ENCODE peak calls at places on chromosome 20, in four cellular contexts. O, V, Z and T are unnamed samples.

GRCh38 chr20:4875578-4876067 is 125.7 kb downstream of the SLC23A2 start:
- DNase-seq in O (no peak), V (no peak), Z (no peak), T (no peak)

GRCh38 chr20:60484316-60484715 is 526.1 kb downstream of the CDH26 start:
- DNase-seq in O (no peak), V (no peak), Z (no peak), T (no peak)

GRCh38 chr20:25044261-25044560 is 13.7 kb downstream of the ACSS1 start:
- DNase-seq in O (no peak), V (no peak), Z (no peak), T (no peak)

GRCh38 chr20:59483481-59483880 is 120.9 kb upstream of the PHACTR3 start:
- DNase-seq in O (no peak), V (no peak), Z (no peak), T (no peak)

GRCh38 chr20:33995053-33995816 is 1.5 kb downstream of the RALY start:
- DNase-seq in O (no peak), V (no peak), Z (no peak), T (no peak)

GRCh38 chr20:56630086-56630493 is 984 bp downstream of the TFAP2C start:
- DNase-seq in O (peak), V (no peak), Z (no peak), T (no peak)

GRCh38 chr20:51014797-51015722 is 7.8 kb downstream of the KCNG1 start:
- DNase-seq in O (peak), V (peak), Z (no peak), T (no peak)

GRCh38 chr20:44011251-44011940 is 96.7 kb downstream of the TOX2 start:
- DNase-seq in O (no peak), V (no peak), Z (no peak), T (no peak)

GRCh38 chr20:38098952-38099351 is 65.4 kb downstream of the RPRD1B start:
- DNase-seq in O (no peak), V (no peak), Z (no peak), T (no peak)

GRCh38 chr20:62581806-62582205 is 60.5 kb upstream of the SLCO4A1 start:
- DNase-seq in O (no peak), V (no peak), Z (no peak), T (no peak)

GRCh38 chr20:48595495-48596475 is 232.0 kb downstream of the PREX1 start:
- DNase-seq in O (peak), V (no peak), Z (no peak), T (no peak)

GRCh38 chr20:34001378-34001777 is 7.7 kb downstream of the RALY start:
- DNase-seq in O (no peak), V (peak), Z (no peak), T (no peak)

GRCh38 chr20:63057133-63058117 is 50.7 kb upstream of the BHLHE23 start:
- DNase-seq in O (no peak), V (no peak), Z (no peak), T (no peak)

GRCh38 chr20:53454675-53455276 is 138.9 kb downstream of the ZNF217 start:
- DNase-seq in O (no peak), V (no peak), Z (no peak), T (no peak)

GRCh38 chr20:44701889-44702288 is 13.3 kb upstream of the CCN5 start:
- DNase-seq in O (no peak), V (no peak), Z (no peak), T (no peak)

GRCh38 chr20:61356171-61356570 is 104.1 kb downstream of the CDH4 start:
- DNase-seq in O (no peak), V (no peak), Z (no peak), T (no peak)

GRCh38 chr20:61031101-61031830 is 220.8 kb upstream of the CDH4 start:
- DNase-seq in O (no peak), V (no peak), Z (no peak), T (no peak)

GRCh38 chr20:56350842-56351241 is 7.9 kb upstream of the FAM210B start:
- DNase-seq in O (no peak), V (peak), Z (no peak), T (no peak)

GRCh38 chr20:50819344-50819743 is 24.5 kb downstream of the BCAS4 start:
- DNase-seq in O (no peak), V (no peak), Z (no peak), T (no peak)

GRCh38 chr20:31517373-31517772 is 3.1 kb downstream of the HM13 start:
- DNase-seq in O (peak), V (peak), Z (peak), T (no peak)

GRCh38 chr20:40683221-40683893 is 5.7 kb downstream of the MAFB start:
- DNase-seq in O (no peak), V (no peak), Z (no peak), T (no peak)

GRCh38 chr20:17504326-17504897 is 26.8 kb downstream of the BFSP1 start:
- DNase-seq in O (no peak), V (no peak), Z (no peak), T (no peak)

GRCh38 chr20:23200914-23201313 is 114.8 kb upstream of the CD93 start:
- DNase-seq in O (peak), V (peak), Z (no peak), T (no peak)

GRCh38 chr20:51667491-51667890 is 100.7 kb downstream of the ATP9A start:
- DNase-seq in O (no peak), V (no peak), Z (no peak), T (no peak)

GRCh38 chr20:19699132-19699971 is 58.7 kb upstream of the RIN2 start:
- DNase-seq in O (no peak), V (peak), Z (no peak), T (no peak)

GRCh38 chr20:63738687-63739128 is 868 bp upstream of the SLC2A4RG start:
- DNase-seq in O (peak), V (no peak), Z (peak), T (no peak)

GRCh38 chr20:17840423-17840822 is 128.2 kb downstream of the SNX5 start:
- DNase-seq in O (no peak), V (no peak), Z (no peak), T (no peak)

DNA sequence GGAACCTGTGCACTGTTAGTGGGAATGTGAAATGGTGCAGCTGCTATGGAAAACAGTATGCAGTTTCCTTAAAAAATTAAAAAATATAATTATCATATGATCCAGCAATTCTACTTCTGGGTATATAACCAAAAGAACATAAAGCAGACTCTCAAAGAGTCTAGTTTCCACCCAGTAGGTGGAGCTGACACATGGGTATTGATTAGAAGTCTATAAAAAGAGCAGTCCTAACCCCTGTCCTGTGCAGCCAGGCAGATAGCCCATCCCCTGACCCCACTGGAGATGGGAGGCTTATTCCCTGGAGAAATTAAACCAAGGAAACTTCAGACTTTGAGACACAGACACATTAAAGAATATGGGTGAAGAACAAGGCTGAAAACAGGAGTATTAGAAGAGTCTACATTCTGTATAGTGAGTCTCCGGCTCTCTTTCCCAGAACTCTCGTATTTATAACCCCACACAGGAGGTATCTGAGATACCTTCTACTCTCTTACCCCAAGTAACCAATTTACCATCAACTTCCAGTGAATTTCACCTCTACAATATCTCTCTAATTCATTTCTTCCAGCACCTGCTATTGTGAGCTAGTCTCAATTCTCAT is 92.3 kb downstream of the SEL1L2 start:
- DNase-seq in O (no peak), V (no peak), Z (no peak), T (no peak)
- TF ChIP-seq CTCF in O (no peak), V (no peak), Z (no peak), T (no peak)

GRCh38 chr20:1375515-1375914 is 17.3 kb downstream of the FKBP1A start:
- DNase-seq in O (no peak), V (peak), Z (no peak), T (no peak)
- TF ChIP-seq POLR2A in O (no peak), V (no peak), Z (no peak), T (no peak)

DNA sequence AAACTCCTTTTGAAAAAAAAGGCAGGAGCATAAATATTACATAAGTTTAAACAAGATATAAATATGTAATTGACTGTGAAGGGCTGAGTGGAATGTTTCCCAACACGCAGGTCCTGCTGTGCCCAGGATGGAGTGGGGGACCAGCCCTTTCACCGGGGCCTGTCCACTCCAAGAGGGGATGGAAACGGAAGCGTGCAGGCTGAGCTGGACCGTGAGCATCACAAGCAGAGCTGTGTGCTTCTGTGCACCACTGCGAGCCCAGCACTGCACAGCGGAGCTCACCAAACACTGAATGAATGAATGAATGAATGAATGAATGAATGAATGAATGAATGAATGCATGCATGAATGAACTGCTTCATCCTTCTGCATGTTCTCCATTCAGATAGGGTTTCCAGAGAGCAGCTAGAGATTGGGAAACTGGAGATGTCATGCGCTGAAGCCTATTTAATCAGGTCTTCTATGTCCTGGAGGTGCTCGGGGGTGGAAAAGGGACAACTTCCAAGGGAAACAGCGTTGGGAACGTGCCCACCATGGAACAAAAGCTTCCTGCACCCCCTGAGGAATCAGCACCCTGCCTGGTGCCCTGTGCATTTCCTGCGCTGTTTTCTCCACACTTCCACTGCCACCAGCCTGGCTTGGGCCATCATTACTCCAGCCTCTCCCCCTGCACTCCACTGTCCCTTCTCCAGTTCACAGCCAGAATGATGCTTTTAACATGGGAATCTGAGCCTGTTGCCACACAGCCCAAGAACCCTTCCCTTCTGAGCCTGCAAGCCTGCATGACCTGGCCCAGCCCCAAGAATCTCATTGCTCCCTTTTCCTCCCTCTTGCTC is 157.6 kb downstream of the ANKRD60 start:
- DNase-seq in O (no peak), V (no peak), Z (no peak), T (no peak)
- H3K4me3 ChIP-seq in O (no peak), V (no peak), Z (no peak), T (no peak)

GRCh38 chr20:558117-558516 is 14.5 kb upstream of the CSNK2A1 start:
- DNase-seq in O (no peak), V (no peak), Z (no peak), T (no peak)

GRCh38 chr20:564195-564594 is 20.6 kb upstream of the CSNK2A1 start:
- DNase-seq in O (no peak), V (no peak), Z (no peak), T (no peak)

GRCh38 chr20:562232-562897 is 18.8 kb upstream of the CSNK2A1 start:
- DNase-seq in O (no peak), V (no peak), Z (no peak), T (no peak)

GRCh38 chr20:561437-562231 is 18.0 kb upstream of the CSNK2A1 start:
- DNase-seq in O (peak), V (peak), Z (peak), T (no peak)

DNA sequence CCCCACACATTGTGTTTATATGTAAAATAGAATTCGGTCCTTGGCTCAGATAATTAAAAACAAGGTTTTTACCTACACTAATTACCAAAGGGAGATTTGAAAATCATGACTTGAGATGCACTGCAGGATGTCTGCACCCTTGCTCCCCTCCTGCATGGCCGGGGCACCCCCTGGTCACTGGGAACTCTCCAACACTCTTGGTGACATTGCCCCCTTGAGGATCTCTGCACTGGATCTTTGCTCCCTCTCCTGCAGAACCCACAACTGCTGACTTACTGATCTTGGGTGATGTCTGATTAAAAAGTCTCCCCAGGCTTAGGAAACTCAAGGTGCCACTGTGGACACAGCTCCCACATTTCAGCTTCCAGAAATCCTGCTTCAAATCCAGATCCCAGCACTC is 17.1 kb upstream of the CSNK2A1 start:
- DNase-seq in O (no peak), V (no peak), Z (no peak), T (no peak)
- TF ChIP-seq CTCF in O (no peak), V (no peak), Z (no peak), T (no peak)

GRCh38 chr20:49610701-49611538 is 43.0 kb upstream of the PTGIS start:
- DNase-seq in O (peak), V (no peak), Z (peak), T (no peak)
- TF ChIP-seq POLR2A in O (no peak), V (peak), Z (no peak), T (peak)